ENCODE peak calls at places on chromosomes 16 and 17, in nine cellular contexts. J is substantia nigra; X is stimulated activated CD4-positive, alpha-beta T cell treated with anti-CD3 and anti-CD28 coated beads, Interleukin-2, amount 100 ng/mL, for 24 hours; S is AG09319; N is right atrium auricular region; Y is Daoy; F is gastrocnemius medialis; H is activated CD4-positive, alpha-beta T cell treated with anti-CD3 and anti-CD28 coated beads for 1 hour; T is cardiac septum. Q is an unnamed sample.
A peak's percentile ranks its signal among the peaks of the same experiment; 100 is the strongest.

GRCh38 chr17:6101706-6102105 is 31.5 kb downstream of the WSCD1 start:
- DNase-seq in J (no peak), X (no peak), S (no peak), N (no peak), Y (no peak), F (no peak), H (no peak), T (peak; percentile 19), Q (no peak)

GRCh38 chr16:2715519-2715918 is 4.5 kb downstream of the PRSS27 start:
- DNase-seq in J (no peak), X (peak; percentile 80), S (no peak), N (no peak), Y (peak; percentile 47), F (no peak), H (peak; percentile 69), T (peak; percentile 84), Q (no peak)

GRCh38 chr17:38417210-38417951 is 10.9 kb upstream of the ARHGAP23 start:
- DNase-seq in J (no peak), X (no peak), S (no peak), N (no peak), Y (no peak), F (no peak), H (no peak), T (no peak), Q (no peak)

GRCh38 chr17:59372138-59372751 is 40.8 kb downstream of the YPEL2 start:
- DNase-seq in J (no peak), X (no peak), S (peak; percentile 67), N (peak; percentile 87), Y (no peak), F (peak; percentile 60), H (no peak), T (no peak), Q (no peak)

GRCh38 chr17:79529661-79530081 is 81.2 kb downstream of the RBFOX3 start:
- DNase-seq in J (no peak), X (no peak), S (no peak), N (no peak), Y (no peak), F (no peak), H (no peak), T (no peak), Q (no peak)

GRCh38 chr17:19719365-19720209 is 3.2 kb upstream of the SLC47A2 start:
- DNase-seq in J (no peak), X (no peak), S (no peak), N (no peak), Y (peak; percentile 22), F (no peak), H (no peak), T (no peak), Q (no peak)

GRCh38 chr16:81590714-81591537 is 146.3 kb downstream of the CMIP start:
- DNase-seq in J (no peak), X (no peak), S (no peak), N (no peak), Y (no peak), F (no peak), H (no peak), T (no peak), Q (no peak)

GRCh38 chr17:31487648-31488263 is 96.3 kb downstream of the RAB11FIP4 start:
- DNase-seq in J (peak; percentile 89), X (peak; percentile 93), S (no peak), N (peak; percentile 68), Y (peak; percentile 87), F (peak; percentile 39), H (peak; percentile 93), T (peak; percentile 96), Q (peak; percentile 76)

GRCh38 chr16:80113876-80114574 is 426.8 kb upstream of the DYNLRB2 start:
- DNase-seq in J (no peak), X (no peak), S (no peak), N (no peak), Y (no peak), F (no peak), H (no peak), T (no peak), Q (no peak)

GRCh38 chr17:78653382-78653781 is 76.2 kb upstream of the DNAH17 start:
- DNase-seq in J (no peak), X (no peak), S (no peak), N (no peak), Y (peak; percentile 40), F (no peak), H (no peak), T (no peak), Q (no peak)

GRCh38 chr16:3465301-3465700 is 21.8 kb downstream of the NAA60 start:
- DNase-seq in J (no peak), X (no peak), S (no peak), N (no peak), Y (no peak), F (no peak), H (no peak), T (no peak), Q (no peak)

GRCh38 chr17:46935658-46936266 is 12.8 kb downstream of the GOSR2 start:
- DNase-seq in J (no peak), X (no peak), S (no peak), N (peak; percentile 78), Y (peak; percentile 31), F (no peak), H (no peak), T (no peak), Q (no peak)

GRCh38 chr16:25895371-25895770 is 203.6 kb downstream of the HS3ST4 start:
- DNase-seq in J (no peak), X (no peak), S (no peak), N (no peak), Y (no peak), F (no peak), H (no peak), T (no peak), Q (no peak)

Q was measured in C1 segment of cervical spinal cord.